ENCODE peak calls at places on chromosomes 4 and X, in four cellular contexts. G, S, Z and L are unnamed samples. For H3K9me3, the result is how much of the 10 kb centered on the place peaks cover.

GRCh38 chrX:39418936-39419659 is 617.8 kb downstream of the MID1IP1 start:
- DNase-seq in S (no peak), Z (no peak), G (no peak), L (no peak)

GRCh38 chrX:75365243-75365975 is 91.5 kb downstream of the UPRT start:
- DNase-seq in S (no peak), Z (no peak), G (no peak), L (no peak)

GRCh38 chr4:188432328-188432727 is 293.1 kb downstream of the TRIML1 start:
- DNase-seq in S (no peak), G (no peak), Z (no peak), L (no peak)

GRCh38 chr4:24809376-24809775 is 14.0 kb downstream of the SOD3 start:
- DNase-seq in Z (peak), S (no peak), G (no peak), L (no peak)

GRCh38 chrX:148871422-148872152 is 371.2 kb downstream of the AFF2 start:
- DNase-seq in Z (no peak), G (peak), S (no peak), L (no peak)

GRCh38 chrX:40987413-40987812 is 97.8 kb upstream of the USP9X start:
- DNase-seq in G (no peak), Z (peak), S (no peak), L (no peak)

GRCh38 chr4:162506253-162506652 is 342.5 kb upstream of the FSTL5 start:
- DNase-seq in Z (no peak), G (no peak), S (no peak), L (no peak)

GRCh38 chr4:54082168-54082567 is 17.8 kb upstream of the CHIC2 start:
- DNase-seq in Z (no peak), S (peak), G (no peak), L (peak)

GRCh38 chrX:56066016-56066415 is 166.1 kb upstream of the KLF8 start:
- DNase-seq in S (no peak), Z (no peak), G (no peak), L (no peak)

GRCh38 chr4:146883070-146883469 is 62.6 kb downstream of the TTC29 start:
- DNase-seq in S (no peak), G (no peak), Z (no peak), L (no peak)

GRCh38 chr4:95377511-95377910 is 171.3 kb downstream of the UNC5C start:
- DNase-seq in G (no peak), Z (no peak), S (no peak), L (no peak)

GRCh38 chrX:8726031-8726652 is 5.8 kb downstream of the ANOS1 start:
- DNase-seq in G (no peak), S (no peak), Z (no peak), L (no peak)

GRCh38 chrX:16162391-16162790 is 4.9 kb upstream of the MAGEB17 start:
- DNase-seq in Z (no peak), G (no peak), S (no peak), L (no peak)

GRCh38 chrX:1453951-1454785 is 1.5 kb upstream of the ASMTL start:
- DNase-seq in Z (peak), G (peak), S (no peak), L (peak)

GRCh38 chrX:126489141-126489540 is 63.5 kb downstream of the DCAF12L1 start:
- DNase-seq in Z (no peak), G (no peak), S (no peak), L (no peak)

GRCh38 chr4:17867259-17867658 is 56.5 kb downstream of the NCAPG start:
- DNase-seq in G (no peak), Z (no peak), S (no peak), L (no peak)

GRCh38 chrX:20571611-20572010 is 304.9 kb upstream of the RPS6KA3 start:
- DNase-seq in G (no peak), Z (no peak), S (no peak), L (no peak)

GRCh38 chr4:105272002-105272401 is 125.3 kb downstream of the TET2 start:
- DNase-seq in S (no peak), Z (no peak), G (no peak), L (no peak)

GRCh38 chr4:2281575-2282343 is 19.9 kb upstream of the MXD4 start:
- DNase-seq in G (no peak), S (no peak), Z (no peak), L (peak)

GRCh38 chr4:28654618-28655017 is 1794.0 kb downstream of the STIM2 start:
- DNase-seq in G (no peak), S (no peak), Z (no peak), L (no peak)

GRCh38 chr4:139639654-139640053 is 26.0 kb upstream of the MGST2 start:
- DNase-seq in S (no peak), Z (no peak), G (no peak), L (no peak)

GRCh38 chrX:41889317-41890025 is 33.9 kb downstream of the CASK start:
- DNase-seq in S (peak), Z (no peak), G (no peak), L (no peak)

GRCh38 chrX:31112226-31112999 is 40.6 kb upstream of the FTHL17 start:
- DNase-seq in Z (no peak), S (no peak), G (no peak), L (no peak)

GRCh38 chrX:37302569-37302968 is 46.6 kb upstream of the PRRG1 start:
- DNase-seq in G (no peak), Z (peak), S (no peak), L (peak)

GRCh38 chr4:26171953-26172352 is 148.9 kb upstream of the RBPJ start:
- DNase-seq in S (no peak), Z (no peak), G (no peak), L (no peak)

GRCh38 chrX:46574941-46575381 is 1.4 kb downstream of the CHST7 start:
- DNase-seq in G (no peak), S (no peak), Z (no peak), L (no peak)

GRCh38 chr4:151099976-151100417 is 569 bp downstream of the RPS3A start:
- DNase-seq in S (no peak), G (no peak), Z (no peak), L (no peak)

GRCh38 chrX:150977411-150978162 is 5.5 kb upstream of the HMGB3 start:
- DNase-seq in Z (no peak), S (no peak), G (no peak), L (no peak)

GRCh38 chrX:123835661-123836371 is 24.0 kb upstream of the XIAP start:
- DNase-seq in S (no peak), Z (no peak), G (no peak), L (peak)

GRCh38 chrX:11100281-11101035 is 10.7 kb upstream of the HCCS start:
- DNase-seq in S (no peak), Z (peak), G (peak), L (peak)

GRCh38 chr4:110164251-110164650 is 34.2 kb downstream of the ELOVL6 start:
- DNase-seq in Z (no peak), S (no peak), G (no peak), L (no peak)

GRCh38 chr4:152160236-152160800 is 375.6 kb downstream of the FBXW7 start:
- DNase-seq in S (no peak), Z (no peak), G (no peak), L (no peak)

GRCh38 chr4:306551-306961 is 1.3 kb upstream of the ZNF732 start:
- DNase-seq in Z (no peak), G (no peak), S (no peak), L (no peak)

GRCh38 chr4:302381-302780 is 2.9 kb downstream of the ZNF732 start:
- DNase-seq in S (no peak), Z (no peak), G (no peak), L (no peak)

GRCh38 chr4:304987-305680 is at the start of gene ZNF732:
- DNase-seq in Z (peak), S (no peak), G (peak), L (no peak)
- H3K9me3 ChIP-seq in Z (under half), S (under half), G (under half), L (under half)

GRCh38 chrX:107672955-107673378 is 44.7 kb downstream of the PRPS1 start:
- DNase-seq in S (no peak), Z (peak), G (peak), L (peak)
- TF ChIP-seq POLR2AphosphoS5 in S (no peak), Z (no peak), G (peak), L (peak)

DNA sequence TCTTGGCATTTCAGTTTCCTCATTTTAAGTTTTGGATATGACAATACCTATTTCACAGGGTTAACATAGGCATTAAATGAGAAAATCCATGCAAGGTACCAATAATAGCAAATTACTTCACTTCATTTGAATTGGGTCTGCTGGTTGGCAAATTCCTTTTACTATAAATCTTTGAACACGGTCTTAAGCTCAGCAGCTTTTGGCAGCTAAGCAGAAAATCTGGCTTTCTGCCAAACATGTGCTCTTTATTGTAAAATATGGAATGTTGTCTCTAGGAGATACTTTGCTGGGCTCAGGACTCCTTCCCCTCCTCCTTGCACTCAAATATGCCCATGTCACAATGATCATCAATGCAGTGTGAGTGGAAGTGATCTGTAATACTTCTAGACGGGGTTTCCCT is 16.8 kb upstream of the DMP1 start:
- DNase-seq in S (no peak), G (no peak), Z (peak), L (no peak)
- H3K9me3 ChIP-seq in S (under half), G (under half), Z (under half), L (under half)

DNA sequence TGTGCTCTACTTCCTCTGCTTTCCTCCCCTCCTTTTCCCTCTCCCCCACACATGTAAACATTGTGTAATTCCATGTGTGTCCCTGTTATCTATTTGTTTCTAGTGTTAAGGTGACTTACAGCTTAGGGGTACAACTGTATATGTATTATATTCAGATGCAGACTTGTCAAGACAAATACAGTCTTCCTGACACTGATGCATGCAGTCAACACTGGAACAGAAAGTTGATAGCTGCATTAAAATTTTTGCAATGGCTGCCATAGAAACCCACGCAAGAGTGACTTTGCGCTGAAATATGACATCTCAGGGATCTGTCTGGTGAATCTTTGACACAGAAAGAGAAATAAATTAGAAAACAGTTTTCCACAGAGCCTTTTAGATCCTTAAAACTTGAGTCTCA is 656.7 kb downstream of the IL1RAPL1 start:
- DNase-seq in S (no peak), Z (no peak), G (no peak), L (no peak)
- TF ChIP-seq POLR2AphosphoS5 in S (no peak), Z (no peak), G (no peak), L (no peak)

GRCh38 chr4:3753711-3754412 is 12.3 kb upstream of the ADRA2C start:
- DNase-seq in S (no peak), G (no peak), Z (no peak), L (no peak)
- H3K9me3 ChIP-seq in S (under half), G (under half), Z (under half), L (under half)

DNA sequence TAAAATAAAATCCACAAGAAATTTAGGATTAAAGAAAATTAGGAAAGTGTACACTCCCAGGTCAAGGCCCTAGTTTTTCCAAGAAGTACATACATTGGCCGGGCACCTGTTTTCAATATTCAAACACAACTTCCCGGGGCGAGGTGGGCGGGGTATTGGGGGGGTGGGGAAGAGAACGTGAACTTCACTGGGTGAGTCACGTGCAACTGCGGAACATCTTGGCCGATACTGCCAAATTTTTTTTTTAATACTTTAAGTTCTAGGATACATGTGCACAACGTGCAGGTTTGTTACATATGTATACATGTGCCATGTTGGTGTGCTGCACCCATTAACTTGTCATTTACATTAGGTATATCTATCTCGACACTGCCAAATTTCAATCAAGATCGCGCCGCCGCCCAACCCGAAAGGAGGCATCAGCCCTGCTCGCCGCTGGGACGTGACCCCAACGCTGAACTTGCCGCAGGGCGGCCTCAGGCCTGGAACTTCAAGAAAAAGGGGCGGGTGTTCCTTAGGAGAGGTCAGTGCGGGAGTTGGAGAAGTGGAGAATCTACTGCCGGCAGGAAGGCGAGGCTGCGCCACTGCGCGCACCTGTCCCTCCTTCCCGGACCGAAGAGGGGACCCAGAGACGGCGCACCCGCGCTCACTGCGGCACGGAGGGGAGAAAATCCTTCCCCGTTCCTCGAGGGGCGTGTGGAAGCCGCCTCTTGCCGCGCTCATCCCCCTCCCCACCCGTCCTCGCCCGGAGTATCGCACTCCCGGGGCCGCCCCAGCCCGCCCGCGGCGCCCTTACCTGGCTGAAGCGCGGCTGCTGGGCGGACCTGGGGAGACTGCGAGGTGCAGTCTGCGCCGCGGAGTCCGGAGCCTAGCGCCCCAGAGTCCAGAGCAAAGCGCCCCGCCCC is at the start of gene TEC:
- DNase-seq in S (no peak), G (peak), Z (peak), L (peak)
- TF ChIP-seq POLR2AphosphoS5 in S (no peak), G (peak), Z (peak), L (peak)

GRCh38 chr4:177012918-177013545 is 220.3 kb upstream of the VEGFC start:
- DNase-seq in G (no peak), Z (no peak), S (no peak), L (no peak)
- H3K9me3 ChIP-seq in G (under half), Z (under half), S (under half), L (under half)

GRCh38 chr4:98625399-98625798 is 33.0 kb downstream of the TSPAN5 start:
- DNase-seq in G (no peak), S (no peak), Z (no peak), L (no peak)
- TF ChIP-seq POLR2AphosphoS5 in G (no peak), S (no peak), Z (no peak), L (no peak)